ENCODE peak calls at places on chromosome 9, in eight cellular contexts. One of them, this sample, is unnamed.

GRCh38 chr9:100700689-100701318 is 122.9 kb downstream of the CAVIN4 start:
- DNase-seq in KBM-7: peak; percentile 59
- DNase-seq in NCI-H1092 treated with DMSO at 0.1 percent for 48 hours: peak; percentile 69
- DNase-seq in A549: peak; percentile 38
- DNase-seq in GM12865: peak; percentile 31
- DNase-seq in fibroblast of the aortic adventitia: peak; percentile 2
- DNase-seq in CD8-positive, alpha-beta T cell: no peak
- DNase-seq in fibroblast of the conjunctiva: no peak
- DNase-seq in this sample: no peak

GRCh38 chr9:74824654-74825053 is 63.1 kb downstream of the TRPM6 start:
- DNase-seq in KBM-7: no peak
- DNase-seq in NCI-H1092 treated with DMSO at 0.1 percent for 48 hours: no peak
- DNase-seq in A549: peak; percentile 66
- DNase-seq in GM12865: no peak
- DNase-seq in fibroblast of the aortic adventitia: peak; percentile 38
- DNase-seq in CD8-positive, alpha-beta T cell: no peak
- DNase-seq in fibroblast of the conjunctiva: peak; percentile 75
- DNase-seq in this sample: no peak

GRCh38 chr9:111719541-111719940 is 58.1 kb downstream of the GNG10 start:
- DNase-seq in KBM-7: no peak
- DNase-seq in NCI-H1092 treated with DMSO at 0.1 percent for 48 hours: no peak
- DNase-seq in A549: no peak
- DNase-seq in GM12865: no peak
- DNase-seq in fibroblast of the aortic adventitia: no peak
- DNase-seq in CD8-positive, alpha-beta T cell: no peak
- DNase-seq in fibroblast of the conjunctiva: no peak
- DNase-seq in this sample: no peak

GRCh38 chr9:108600896-108601295 is 254.9 kb downstream of the ACTL7B start:
- DNase-seq in KBM-7: no peak
- DNase-seq in NCI-H1092 treated with DMSO at 0.1 percent for 48 hours: no peak
- DNase-seq in A549: no peak
- DNase-seq in GM12865: no peak
- DNase-seq in fibroblast of the aortic adventitia: no peak
- DNase-seq in CD8-positive, alpha-beta T cell: no peak
- DNase-seq in fibroblast of the conjunctiva: no peak
- DNase-seq in this sample: no peak

GRCh38 chr9:122389799-122390481 is 19.1 kb downstream of the PTGS1 start:
- DNase-seq in KBM-7: peak; percentile 91
- DNase-seq in NCI-H1092 treated with DMSO at 0.1 percent for 48 hours: peak; percentile 29
- DNase-seq in A549: no peak
- DNase-seq in GM12865: peak; percentile 5
- DNase-seq in fibroblast of the aortic adventitia: no peak
- DNase-seq in CD8-positive, alpha-beta T cell: no peak
- DNase-seq in fibroblast of the conjunctiva: no peak
- DNase-seq in this sample: peak; percentile 36

GRCh38 chr9:95605087-95605486 is 88.3 kb upstream of the PTCH1 start:
- DNase-seq in KBM-7: no peak
- DNase-seq in NCI-H1092 treated with DMSO at 0.1 percent for 48 hours: no peak
- DNase-seq in A549: no peak
- DNase-seq in GM12865: no peak
- DNase-seq in fibroblast of the aortic adventitia: no peak
- DNase-seq in CD8-positive, alpha-beta T cell: no peak
- DNase-seq in fibroblast of the conjunctiva: no peak
- DNase-seq in this sample: no peak

GRCh38 chr9:92151691-92152393 is 36.6 kb upstream of the SPTLC1 start:
- DNase-seq in KBM-7: peak; percentile 43
- DNase-seq in NCI-H1092 treated with DMSO at 0.1 percent for 48 hours: peak; percentile 58
- DNase-seq in A549: no peak
- DNase-seq in GM12865: no peak
- DNase-seq in fibroblast of the aortic adventitia: peak; percentile 56
- DNase-seq in CD8-positive, alpha-beta T cell: no peak
- DNase-seq in fibroblast of the conjunctiva: no peak
- DNase-seq in this sample: peak; percentile 93

GRCh38 chr9:84781431-84781830 is 111.9 kb downstream of the NTRK2 start:
- DNase-seq in KBM-7: peak; percentile 33
- DNase-seq in NCI-H1092 treated with DMSO at 0.1 percent for 48 hours: no peak
- DNase-seq in A549: peak; percentile 7
- DNase-seq in GM12865: peak; percentile 61
- DNase-seq in fibroblast of the aortic adventitia: peak; percentile 13
- DNase-seq in CD8-positive, alpha-beta T cell: no peak
- DNase-seq in fibroblast of the conjunctiva: no peak
- DNase-seq in this sample: no peak

GRCh38 chr9:37486616-37487544 is 1.1 kb downstream of the POLR1E start:
- DNase-seq in KBM-7: peak; percentile 34
- DNase-seq in NCI-H1092 treated with DMSO at 0.1 percent for 48 hours: no peak
- DNase-seq in A549: no peak
- DNase-seq in GM12865: no peak
- DNase-seq in fibroblast of the aortic adventitia: peak; percentile 98
- DNase-seq in CD8-positive, alpha-beta T cell: peak; percentile 21
- DNase-seq in fibroblast of the conjunctiva: peak; percentile 94
- DNase-seq in this sample: peak; percentile 96